ENCODE peak calls at places on chromosome 20, in nine cellular contexts. L, M, Y, W, P, I, T, N and C are unnamed samples. For H3K4me1, the result is how much of the 10 kb centered on the place peaks cover.

GRCh38 chr20:25984933-25985332 is 288.3 kb upstream of the ZNF337 start:
- DNase-seq in L (peak), M (peak), Y (peak), W (peak), P (no peak), I (peak), T (peak), N (no peak), C (peak)

GRCh38 chr20:51366155-51366886 is 176.2 kb downstream of the NFATC2 start:
- DNase-seq in L (no peak), M (peak), Y (peak), W (peak), P (peak), I (peak), T (no peak), N (no peak), C (no peak)

GRCh38 chr20:35174458-35175216 is 2.8 kb downstream of the PROCR start:
- DNase-seq in L (no peak), M (no peak), Y (peak), W (no peak), P (no peak), I (no peak), T (peak), N (no peak), C (peak)

GRCh38 chr20:29079769-29080690 is 2177.4 kb upstream of the DEFB115 start:
- DNase-seq in L (no peak), M (no peak), Y (peak), W (no peak), P (peak), I (no peak), T (peak), N (peak), C (peak)

GRCh38 chr20:25418779-25419178 is 11.3 kb downstream of the GINS1 start:
- DNase-seq in L (no peak), M (no peak), Y (no peak), W (no peak), P (peak), I (no peak), T (no peak), N (no peak), C (no peak)

GRCh38 chr20:5678769-5679168 is 71.4 kb upstream of the SHLD1 start:
- DNase-seq in L (no peak), M (no peak), Y (no peak), W (no peak), P (no peak), I (no peak), T (no peak), N (no peak), C (no peak)

GRCh38 chr20:62864207-62864606 is 2.6 kb upstream of the TCFL5 start:
- DNase-seq in L (no peak), M (no peak), Y (no peak), W (no peak), P (peak), I (no peak), T (no peak), N (no peak), C (no peak)

GRCh38 chr20:7790189-7790588 is 150.1 kb downstream of the HAO1 start:
- DNase-seq in L (no peak), M (no peak), Y (no peak), W (no peak), P (no peak), I (no peak), T (no peak), N (no peak), C (no peak)

GRCh38 chr20:10454135-10454750 is 19.1 kb downstream of the SLX4IP start:
- DNase-seq in L (no peak), M (no peak), Y (no peak), W (no peak), P (no peak), I (no peak), T (no peak), N (no peak), C (no peak)

GRCh38 chr20:52313335-52313963 is 121.9 kb upstream of the ZFP64 start:
- DNase-seq in L (no peak), M (peak), Y (no peak), W (no peak), P (no peak), I (no peak), T (no peak), N (no peak), C (no peak)

GRCh38 chr20:30811896-30812671 is 445.4 kb upstream of the DEFB115 start:
- DNase-seq in L (peak), M (no peak), Y (peak), W (peak), P (no peak), I (no peak), T (peak), N (no peak), C (no peak)

GRCh38 chr20:10652660-10653191 is 21.1 kb downstream of the JAG1 start:
- DNase-seq in L (no peak), M (no peak), Y (no peak), W (no peak), P (no peak), I (no peak), T (no peak), N (no peak), C (no peak)

GRCh38 chr20:61957961-61958715 is 107.5 kb downstream of the TAF4 start:
- DNase-seq in L (no peak), M (no peak), Y (no peak), W (no peak), P (no peak), I (no peak), T (no peak), N (no peak), C (no peak)

GRCh38 chr20:54555150-54555549 is 79.8 kb downstream of the DOK5 start:
- DNase-seq in L (no peak), M (no peak), Y (no peak), W (no peak), P (no peak), I (no peak), T (no peak), N (no peak), C (no peak)

GRCh38 chr20:64238851-64239387 is 16.6 kb upstream of the PCMTD2 start:
- DNase-seq in L (peak), M (no peak), Y (no peak), W (no peak), P (no peak), I (no peak), T (peak), N (no peak), C (no peak)

GRCh38 chr20:17557675-17558006 is 12.2 kb upstream of the DSTN start:
- DNase-seq in L (no peak), M (peak), Y (no peak), W (no peak), P (peak), I (no peak), T (no peak), N (peak), C (no peak)

GRCh38 chr20:17555106-17555505 is 14.8 kb upstream of the DSTN start:
- DNase-seq in L (no peak), M (no peak), Y (no peak), W (no peak), P (no peak), I (no peak), T (no peak), N (no peak), C (no peak)

GRCh38 chr20:17558154-17558940 is 11.5 kb upstream of the DSTN start:
- DNase-seq in L (no peak), M (peak), Y (no peak), W (no peak), P (peak), I (peak), T (no peak), N (peak), C (no peak)

GRCh38 chr20:17558941-17559304 is 11.0 kb upstream of the DSTN start:
- DNase-seq in L (no peak), M (no peak), Y (no peak), W (no peak), P (no peak), I (no peak), T (no peak), N (no peak), C (no peak)

GRCh38 chr20:17556842-17557674 is 12.8 kb upstream of the DSTN start:
- DNase-seq in L (peak), M (no peak), Y (peak), W (peak), P (peak), I (peak), T (peak), N (peak), C (peak)
- H3K27ac ChIP-seq in L (peak), M (peak), Y (peak), W (peak), P (peak), I (peak), T (no peak), N (peak), C (peak)

DNA sequence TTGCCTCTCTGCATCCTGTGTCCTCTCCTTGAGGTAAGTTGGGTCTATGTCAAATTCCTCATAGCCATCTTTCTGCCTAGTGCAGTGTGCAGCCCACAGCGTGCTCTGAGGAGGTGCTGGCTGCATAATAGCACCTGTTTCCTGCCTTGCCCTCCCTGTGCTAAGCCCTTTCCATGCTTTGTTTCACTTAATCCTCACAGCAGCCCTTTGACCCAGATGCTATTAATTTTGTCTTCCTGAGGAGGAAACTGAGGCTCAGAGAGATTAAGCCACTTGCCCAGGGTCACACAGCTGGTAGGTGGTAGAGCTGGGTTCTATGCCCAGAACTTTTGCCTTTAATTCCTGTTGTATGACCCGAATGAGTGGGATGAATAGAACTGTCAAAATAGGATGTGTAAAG is 13.5 kb downstream of the FAM83D start:
- DNase-seq in L (no peak), M (no peak), Y (no peak), W (no peak), P (no peak), I (no peak), T (no peak), N (no peak), C (no peak)
- H3K4me1 ChIP-seq in L (under half), M (under half), Y (under half), W (under half), P (under half), I (under half), T (under half), N (under half), C (under half)

GRCh38 chr20:46122516-46123481 is 4.7 kb downstream of the CD40 start:
- DNase-seq in L (no peak), M (no peak), Y (no peak), W (no peak), P (no peak), I (no peak), T (no peak), N (no peak), C (no peak)
- H3K27ac ChIP-seq in L (no peak), M (no peak), Y (no peak), W (no peak), P (no peak), I (peak), T (no peak), N (no peak), C (no peak)

DNA sequence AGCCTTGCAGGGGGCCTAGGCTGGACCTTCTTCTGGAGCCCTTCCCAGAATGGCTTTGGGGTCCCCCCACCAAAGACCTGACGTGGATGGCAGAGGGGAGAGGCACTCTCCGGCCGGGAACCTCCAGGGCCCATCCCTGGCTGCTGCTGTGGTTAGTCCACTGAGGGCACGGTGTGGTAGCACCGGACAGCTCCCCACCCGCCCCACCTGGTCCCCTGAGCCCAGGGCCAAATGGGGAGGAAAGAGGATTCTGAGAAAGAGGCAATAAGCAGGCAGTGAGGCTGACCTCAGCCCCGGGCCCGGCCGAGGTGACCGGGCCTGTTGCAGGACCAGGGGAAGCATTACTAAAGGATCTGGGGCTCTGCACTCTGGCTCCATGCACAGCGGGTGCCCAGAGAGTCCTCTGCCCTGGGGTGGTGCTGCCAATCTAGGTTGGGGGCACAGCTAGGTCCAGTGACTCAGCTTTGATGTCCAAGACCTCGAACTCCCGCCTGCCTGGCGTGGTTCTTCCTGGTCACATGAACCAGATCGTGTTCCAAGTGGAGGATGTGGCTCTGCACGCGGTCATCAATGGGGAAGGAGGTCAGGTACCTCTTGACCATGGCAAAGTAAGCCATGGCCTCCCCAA is 2.2 kb downstream of the CENPB start:
- DNase-seq in L (peak), M (no peak), Y (no peak), W (no peak), P (no peak), I (no peak), T (no peak), N (no peak), C (peak)
- H3K4me1 ChIP-seq in L (half or more), M (under half), Y (under half), W (half or more), P (under half), I (under half), T (under half), N (under half), C (under half)

GRCh38 chr20:57904706-57905105 is 194.9 kb upstream of the PMEPA1 start:
- DNase-seq in L (no peak), M (no peak), Y (no peak), W (no peak), P (no peak), I (no peak), T (no peak), N (no peak), C (no peak)
- H3K27ac ChIP-seq in L (no peak), M (no peak), Y (no peak), W (no peak), P (no peak), I (no peak), T (no peak), N (no peak), C (peak)

DNA sequence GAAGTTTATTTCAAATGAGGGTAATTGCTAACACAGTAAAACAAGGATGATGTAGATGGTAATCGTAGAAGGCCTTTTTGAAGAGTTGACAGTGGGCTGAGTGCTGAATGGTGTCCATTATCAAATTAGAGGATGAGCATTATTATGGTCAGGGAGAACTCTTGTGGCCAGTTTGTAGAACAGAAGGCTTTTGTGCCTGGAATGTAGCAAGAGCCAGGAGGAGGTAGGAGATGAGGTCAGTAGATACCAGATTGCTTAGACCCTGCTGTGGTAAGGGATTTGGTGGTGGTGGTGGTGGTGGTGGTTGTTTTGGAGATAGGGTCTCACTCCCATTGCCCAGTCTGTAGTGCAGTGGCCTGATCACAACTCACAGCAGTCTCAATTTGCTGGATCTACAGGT is 6.2 kb downstream of the CSE1L start:
- DNase-seq in L (no peak), M (no peak), Y (no peak), W (no peak), P (no peak), I (no peak), T (no peak), N (no peak), C (no peak)
- H3K4me1 ChIP-seq in L (under half), M (under half), Y (under half), W (under half), P (under half), I (under half), T (under half), N (under half), C (under half)

GRCh38 chr20:43969501-43969900 is 54.8 kb downstream of the TOX2 start:
- DNase-seq in L (peak), M (no peak), Y (no peak), W (no peak), P (no peak), I (no peak), T (no peak), N (no peak), C (no peak)
- H3K27ac ChIP-seq in L (no peak), M (no peak), Y (no peak), W (no peak), P (no peak), I (no peak), T (no peak), N (no peak), C (no peak)

DNA sequence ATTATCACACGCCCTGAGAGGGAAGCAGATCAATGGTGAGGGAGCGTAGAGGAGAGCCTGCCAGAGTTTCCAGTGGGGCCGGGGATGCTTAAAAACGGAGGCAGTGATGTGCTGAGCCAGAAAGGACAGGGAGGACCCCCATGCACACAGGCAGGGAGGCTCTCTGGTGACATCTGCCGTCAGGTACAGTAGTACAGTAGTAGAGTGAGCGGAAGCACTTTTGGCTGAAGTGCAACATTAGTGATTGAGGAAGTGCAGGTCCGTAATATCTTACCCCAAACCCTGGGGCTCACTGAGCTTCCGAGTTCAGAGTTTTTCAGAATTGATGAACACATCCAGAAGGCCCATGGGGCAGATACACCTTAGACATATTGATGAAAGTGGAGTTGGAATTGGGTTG is 42.1 kb downstream of the GFRA4 start:
- DNase-seq in L (no peak), M (no peak), Y (no peak), W (no peak), P (no peak), I (no peak), T (no peak), N (no peak), C (no peak)
- H3K4me1 ChIP-seq in L (under half), M (under half), Y (under half), W (under half), P (under half), I (under half), T (under half), N (under half), C (under half)